ENCODE peak calls at places on chromosomes 16 and 17, in nine cellular contexts. D, S, K, P, B, F, L, Z and X are unnamed samples.

GRCh38 chr17:82753201-82753464 is 1.3 kb downstream of the TBCD start:
- DNase-seq in F (no peak), D (no peak), K (no peak), P (no peak), S (no peak), Z (no peak), B (no peak), L (peak; percentile 11), X (no peak)

GRCh38 chr16:88437367-88437964 is 15.6 kb upstream of the ZFPM1 start:
- DNase-seq in F (peak; percentile 40), Z (peak; percentile 27), S (no peak), D (no peak), K (peak; percentile 72), P (peak; percentile 50), B (no peak), L (peak; percentile 96), X (peak; percentile 69)

GRCh38 chr17:29292071-29292991 is 1.6 kb downstream of the NUFIP2 start:
- DNase-seq in P (peak; percentile 56), S (no peak), B (peak; percentile 77), F (peak; percentile 33), L (peak; percentile 76), K (peak; percentile 31), Z (peak; percentile 15), D (peak; percentile 70), X (peak; percentile 9)

GRCh38 chr17:78762007-78762406 is 20.1 kb downstream of the CYTH1 start:
- DNase-seq in F (no peak), D (no peak), P (no peak), S (no peak), B (no peak), L (no peak), Z (peak; percentile 11), K (no peak), X (no peak)

GRCh38 chr17:34306466-34306865 is 12.8 kb upstream of the CCL8 start:
- DNase-seq in Z (peak; percentile 87), L (no peak), P (no peak), S (peak; percentile 16), B (peak; percentile 69), K (no peak), D (no peak), F (peak; percentile 41), X (no peak)

GRCh38 chr16:29743827-29744531 is 1.8 kb downstream of the C16orf54 start:
- DNase-seq in S (no peak), Z (no peak), B (no peak), P (peak; percentile 35), L (no peak), K (no peak), D (no peak), F (no peak), X (no peak)

GRCh38 chr17:27559506-27559931 is 71.5 kb upstream of the LGALS9 start:
- DNase-seq in D (no peak), Z (peak; percentile 87), S (peak; percentile 54), B (no peak), P (no peak), L (no peak), F (no peak), K (no peak), X (no peak)

GRCh38 chr16:55341681-55342080 is 17.7 kb downstream of the IRX6 start:
- DNase-seq in S (no peak), B (no peak), K (no peak), F (no peak), P (no peak), L (no peak), Z (no peak), D (no peak), X (no peak)

GRCh38 chr16:25037632-25038031 is 22.5 kb upstream of the ARHGAP17 start:
- DNase-seq in P (no peak), Z (no peak), D (no peak), F (no peak), L (no peak), S (peak; percentile 25), K (no peak), B (no peak), X (no peak)

GRCh38 chr16:47016700-47017133 is 43.2 kb upstream of the DNAJA2 start:
- DNase-seq in L (peak; percentile 39), D (no peak), S (no peak), K (no peak), Z (no peak), F (no peak), P (no peak), B (no peak), X (no peak)

GRCh38 chr16:28166394-28167208 is 45.2 kb downstream of the XPO6 start:
- DNase-seq in K (no peak), F (peak; percentile 90), Z (peak; percentile 81), P (no peak), S (no peak), B (no peak), D (peak; percentile 43), L (no peak), X (no peak)

GRCh38 chr16:48340054-48340453 is 45.2 kb downstream of the SIAH1 start:
- DNase-seq in P (no peak), Z (no peak), F (no peak), K (no peak), D (no peak), B (no peak), L (no peak), S (no peak), X (no peak)

GRCh38 chr16:67857547-67858233 is 10.2 kb upstream of the CENPT start:
- DNase-seq in S (peak; percentile 96), P (no peak), B (peak; percentile 92), K (no peak), D (peak; percentile 91), F (peak; percentile 97), Z (peak; percentile 92), L (no peak), X (no peak)

GRCh38 chr17:41322264-41322902 is 6.9 kb upstream of the KRTAP17-1 start:
- DNase-seq in Z (peak; percentile 79), D (no peak), F (peak; percentile 72), K (no peak), B (no peak), P (no peak), S (peak; percentile 64), L (peak; percentile 56), X (no peak)

GRCh38 chr16:3858809-3859208 is 21.7 kb downstream of the CREBBP start:
- DNase-seq in B (no peak), Z (no peak), L (no peak), S (no peak), D (no peak), P (no peak), K (no peak), F (no peak), X (no peak)

GRCh38 chr17:78722101-78722761 is 59.8 kb downstream of the CYTH1 start:
- DNase-seq in L (peak; percentile 64), K (no peak), D (no peak), P (no peak), Z (no peak), F (no peak), B (no peak), S (no peak), X (no peak)

GRCh38 chr17:2030779-2031163 is 818 bp downstream of the DPH1 start:
- DNase-seq in B (peak; percentile 76), Z (no peak), D (no peak), L (no peak), P (no peak), F (no peak), S (no peak), K (peak; percentile 44), X (no peak)

GRCh38 chr16:67254809-67255552 is 6.2 kb downstream of the SLC9A5 start:
- DNase-seq in K (no peak), D (no peak), Z (no peak), S (no peak), L (no peak), P (no peak), B (no peak), F (no peak), X (no peak)

GRCh38 chr17:17514993-17515920 is 19.1 kb upstream of the RASD1 start:
- DNase-seq in B (no peak), F (no peak), P (no peak), D (no peak), Z (peak; percentile 25), K (no peak), S (no peak), L (no peak), X (no peak)

GRCh38 chr16:17541324-17541723 is 70.6 kb upstream of the XYLT1 start:
- DNase-seq in K (no peak), Z (no peak), L (no peak), P (no peak), B (no peak), S (no peak), F (no peak), D (no peak), X (no peak)

DNA sequence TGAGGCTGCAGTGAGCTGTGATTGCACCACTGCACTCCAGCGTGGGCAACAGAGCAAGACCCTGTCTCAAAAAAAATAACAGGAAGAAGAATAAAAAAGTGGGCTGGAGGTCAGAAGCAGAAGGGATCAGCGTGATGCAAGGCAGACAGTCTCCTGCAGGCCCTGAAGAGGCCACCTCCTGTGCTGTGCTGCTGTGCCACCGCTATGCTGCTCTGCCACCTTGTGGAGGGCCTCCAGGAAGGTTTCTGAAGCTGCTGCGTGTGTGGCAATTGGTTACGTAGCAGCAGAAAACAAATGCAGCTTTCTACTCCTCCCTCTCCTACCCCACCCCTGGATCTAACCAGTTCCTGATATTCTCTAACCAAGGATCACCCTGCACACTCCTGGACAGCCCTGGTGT is 815.5 kb downstream of the KCNJ18 start:
- DNase-seq in Z (no peak), P (no peak), F (no peak), D (no peak), L (no peak), S (no peak), K (no peak), B (no peak), X (no peak)
- TF ChIP-seq CTCF in Z (no peak), P (no peak), F (no peak), D (no peak), L (no peak), S (no peak), K (no peak), B (no peak), X (no peak)

GRCh38 chr17:51585514-51586104 is 325.3 kb downstream of the UTP18 start:
- DNase-seq in K (peak; percentile 16), P (no peak), D (peak; percentile 12), L (no peak), F (peak; percentile 2), Z (no peak), S (no peak), B (no peak), X (peak; percentile 35)
- TF ChIP-seq CTCF in K (peak; percentile 68), P (no peak), D (peak; percentile 58), L (no peak), F (peak; percentile 31), Z (no peak), S (no peak), B (no peak), X (peak; percentile 68)

DNA sequence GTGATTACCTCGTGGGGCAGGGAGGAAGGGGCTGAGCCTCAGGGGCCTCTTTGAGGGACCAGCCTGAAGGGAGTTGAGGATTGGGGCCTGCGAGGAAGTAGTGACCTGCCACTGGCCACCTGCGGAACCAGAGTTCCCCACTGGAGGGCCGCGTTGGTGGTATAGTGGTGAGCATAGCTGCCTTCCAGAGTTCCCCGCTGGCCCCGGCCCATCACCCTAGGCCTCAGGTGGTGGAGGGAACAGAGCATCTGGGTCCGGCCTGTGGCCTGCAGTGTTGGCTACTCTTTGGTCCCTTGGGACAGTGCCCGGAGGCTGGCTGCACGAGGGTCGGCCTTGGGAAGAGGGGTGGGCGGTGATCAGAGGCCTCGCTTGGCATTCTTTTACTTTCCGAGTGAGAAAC is 20.5 kb downstream of the MGAT5B start:
- DNase-seq in B (no peak), K (no peak), D (no peak), L (no peak), S (no peak), P (no peak), F (no peak), Z (no peak), X (no peak)
- TF ChIP-seq CTCF in B (no peak), K (peak; percentile 48), D (no peak), L (no peak), S (peak; percentile 33), P (no peak), F (no peak), Z (no peak), X (no peak)

GRCh38 chr17:13756763-13757162 is 155.0 kb upstream of the HS3ST3A1 start:
- DNase-seq in L (no peak), B (no peak), K (no peak), P (no peak), S (no peak), F (no peak), D (no peak), Z (no peak), X (no peak)
- TF ChIP-seq CTCF in L (no peak), B (no peak), K (no peak), P (no peak), S (no peak), F (no peak), D (no peak), Z (no peak), X (no peak)